ENCODE peak calls at places on chromosomes 16 and 17, in seven cellular contexts. One of them, this sample, is unnamed.
A peak's percentile ranks its signal among the peaks of the same experiment; 100 is the strongest.

GRCh38 chr17:43532581-43532980 is 13.6 kb downstream of the ETV4 start:
- DNase-seq in progenitor cell of endocrine pancreas: no peak
- DNase-seq in choroid plexus epithelial cell: no peak
- DNase-seq in mucosa of descending colon: peak; percentile 78
- DNase-seq in PC-3: no peak
- DNase-seq in PC-9: no peak
- DNase-seq in AG09309: no peak
- DNase-seq in this sample: no peak

GRCh38 chr17:10116676-10117075 is 81.7 kb downstream of the GAS7 start:
- DNase-seq in progenitor cell of endocrine pancreas: no peak
- DNase-seq in choroid plexus epithelial cell: no peak
- DNase-seq in mucosa of descending colon: no peak
- DNase-seq in PC-3: no peak
- DNase-seq in PC-9: no peak
- DNase-seq in AG09309: no peak
- DNase-seq in this sample: no peak

GRCh38 chr16:3207086-3207953 is 19.3 kb downstream of the OR1F1 start:
- DNase-seq in progenitor cell of endocrine pancreas: no peak
- DNase-seq in choroid plexus epithelial cell: no peak
- DNase-seq in mucosa of descending colon: no peak
- DNase-seq in PC-3: no peak
- DNase-seq in PC-9: no peak
- DNase-seq in AG09309: no peak
- DNase-seq in this sample: no peak

GRCh38 chr17:42194133-42194899 is at the start of gene GHDC:
- DNase-seq in progenitor cell of endocrine pancreas: no peak
- DNase-seq in choroid plexus epithelial cell: peak; percentile 81
- DNase-seq in mucosa of descending colon: peak; percentile 87
- DNase-seq in PC-3: no peak
- DNase-seq in PC-9: peak; percentile 65
- DNase-seq in AG09309: no peak
- DNase-seq in this sample: peak; percentile 86

GRCh38 chr16:20938426-20938825 is 37.9 kb downstream of the LYRM1 start:
- DNase-seq in progenitor cell of endocrine pancreas: no peak
- DNase-seq in choroid plexus epithelial cell: peak; percentile 44
- DNase-seq in mucosa of descending colon: no peak
- DNase-seq in PC-3: peak; percentile 74
- DNase-seq in PC-9: peak; percentile 87
- DNase-seq in AG09309: peak; percentile 17
- DNase-seq in this sample: no peak

GRCh38 chr17:1377334-1377733 is 22.7 kb downstream of the YWHAE start:
- DNase-seq in progenitor cell of endocrine pancreas: no peak
- DNase-seq in choroid plexus epithelial cell: no peak
- DNase-seq in mucosa of descending colon: no peak
- DNase-seq in PC-3: no peak
- DNase-seq in PC-9: no peak
- DNase-seq in AG09309: no peak
- DNase-seq in this sample: no peak

GRCh38 chr16:56615353-56615752 is 7.0 kb downstream of the MT2A start:
- DNase-seq in progenitor cell of endocrine pancreas: no peak
- DNase-seq in choroid plexus epithelial cell: no peak
- DNase-seq in mucosa of descending colon: no peak
- DNase-seq in PC-3: peak; percentile 63
- DNase-seq in PC-9: peak; percentile 69
- DNase-seq in AG09309: no peak
- DNase-seq in this sample: no peak

GRCh38 chr17:44995602-44996001 is 27.5 kb upstream of the C1QL1 start:
- DNase-seq in progenitor cell of endocrine pancreas: no peak
- DNase-seq in choroid plexus epithelial cell: no peak
- DNase-seq in mucosa of descending colon: no peak
- DNase-seq in PC-3: no peak
- DNase-seq in PC-9: no peak
- DNase-seq in AG09309: no peak
- DNase-seq in this sample: no peak

GRCh38 chr17:79752175-79752574 is 21.4 kb downstream of the ENPP7 start:
- DNase-seq in progenitor cell of endocrine pancreas: no peak
- DNase-seq in choroid plexus epithelial cell: no peak
- DNase-seq in mucosa of descending colon: no peak
- DNase-seq in PC-3: peak; percentile 27
- DNase-seq in PC-9: no peak
- DNase-seq in AG09309: no peak
- DNase-seq in this sample: no peak

GRCh38 chr17:82215095-82215971 is 2.7 kb upstream of the CCDC57 start:
- DNase-seq in progenitor cell of endocrine pancreas: no peak
- DNase-seq in choroid plexus epithelial cell: peak; percentile 29
- DNase-seq in mucosa of descending colon: no peak
- DNase-seq in PC-3: no peak
- DNase-seq in PC-9: no peak
- DNase-seq in AG09309: no peak
- DNase-seq in this sample: no peak

GRCh38 chr17:82866521-82867214 is 26.8 kb upstream of the ZNF750 start:
- DNase-seq in progenitor cell of endocrine pancreas: no peak
- DNase-seq in choroid plexus epithelial cell: peak; percentile 87
- DNase-seq in mucosa of descending colon: peak; percentile 16
- DNase-seq in PC-3: no peak
- DNase-seq in PC-9: no peak
- DNase-seq in AG09309: peak; percentile 54
- DNase-seq in this sample: no peak

GRCh38 chr16:79186196-79186595 is 414.3 kb downstream of the MAF start:
- DNase-seq in progenitor cell of endocrine pancreas: no peak
- DNase-seq in choroid plexus epithelial cell: no peak
- DNase-seq in mucosa of descending colon: no peak
- DNase-seq in PC-3: no peak
- DNase-seq in PC-9: no peak
- DNase-seq in AG09309: no peak
- DNase-seq in this sample: no peak

GRCh38 chr16:67445441-67445912 is 14.6 kb downstream of the HSD11B2 start:
- DNase-seq in progenitor cell of endocrine pancreas: no peak
- DNase-seq in choroid plexus epithelial cell: no peak
- DNase-seq in mucosa of descending colon: peak; percentile 49
- DNase-seq in PC-3: no peak
- DNase-seq in PC-9: no peak
- DNase-seq in AG09309: no peak
- DNase-seq in this sample: no peak

GRCh38 chr17:74522381-74523090 is 8.7 kb downstream of the CD300LB start:
- DNase-seq in progenitor cell of endocrine pancreas: no peak
- DNase-seq in choroid plexus epithelial cell: no peak
- DNase-seq in mucosa of descending colon: no peak
- DNase-seq in PC-3: no peak
- DNase-seq in PC-9: no peak
- DNase-seq in AG09309: no peak
- DNase-seq in this sample: peak; percentile 22

DNA sequence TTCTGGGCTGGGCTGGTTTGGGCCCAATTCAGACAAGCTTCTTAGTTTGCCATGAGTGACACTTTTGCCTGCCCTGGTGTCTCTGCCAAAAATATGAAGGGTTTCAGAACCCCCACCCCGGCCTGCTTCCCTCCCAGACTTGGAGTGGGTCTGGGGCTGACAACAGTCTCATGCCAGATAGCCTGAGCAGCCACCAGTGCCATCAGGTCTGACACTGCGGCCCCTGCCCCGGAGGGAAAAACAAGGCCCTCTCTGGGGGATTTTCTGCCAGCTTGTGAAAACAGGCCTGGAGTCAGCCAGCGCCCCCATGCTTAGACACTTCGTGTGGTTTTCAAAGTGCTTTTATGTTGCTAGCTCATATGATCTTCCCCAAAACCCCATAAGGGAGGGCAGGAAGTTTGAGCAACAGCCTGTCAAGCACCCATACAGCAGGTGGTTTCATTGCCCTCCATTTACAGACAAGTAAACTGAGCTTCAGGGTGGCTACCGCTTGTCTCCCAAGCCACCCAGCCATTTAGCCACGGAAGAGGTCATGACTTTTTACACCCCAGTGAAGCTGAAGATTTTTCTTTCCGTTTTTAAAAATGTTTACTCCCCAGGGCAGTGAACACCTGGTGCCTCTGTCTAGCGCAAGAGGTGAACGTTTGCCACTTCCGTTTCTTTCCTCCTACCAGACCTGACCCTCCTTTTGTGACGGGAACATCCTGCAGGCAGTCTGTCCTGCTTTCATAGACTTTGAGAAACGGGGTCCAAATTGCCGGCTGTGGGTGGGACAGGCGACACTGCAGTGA is 300.6 kb downstream of the SEC14L1 start:
- DNase-seq in progenitor cell of endocrine pancreas: no peak
- DNase-seq in choroid plexus epithelial cell: no peak
- DNase-seq in mucosa of descending colon: no peak
- DNase-seq in PC-3: no peak
- DNase-seq in PC-9: no peak
- DNase-seq in AG09309: no peak
- DNase-seq in this sample: no peak
- TF ChIP-seq CTCF in progenitor cell of endocrine pancreas: no peak
- TF ChIP-seq CTCF in choroid plexus epithelial cell: peak; percentile 6
- TF ChIP-seq CTCF in mucosa of descending colon: no peak
- TF ChIP-seq CTCF in PC-3: no peak
- TF ChIP-seq CTCF in PC-9: no peak
- TF ChIP-seq CTCF in AG09309: no peak
- TF ChIP-seq CTCF in this sample: no peak

GRCh38 chr17:59712856-59713255 is 5.4 kb downstream of the VMP1 start:
- DNase-seq in progenitor cell of endocrine pancreas: no peak
- DNase-seq in choroid plexus epithelial cell: no peak
- DNase-seq in mucosa of descending colon: no peak
- DNase-seq in PC-3: no peak
- DNase-seq in PC-9: no peak
- DNase-seq in AG09309: no peak
- DNase-seq in this sample: no peak

GRCh38 chr17:59707182-59707970 is at the start of the genes PTRH2 and VMP1:
- DNase-seq in progenitor cell of endocrine pancreas: peak; percentile 93
- DNase-seq in choroid plexus epithelial cell: peak; percentile 100
- DNase-seq in mucosa of descending colon: peak; percentile 96
- DNase-seq in PC-3: peak; percentile 100
- DNase-seq in PC-9: peak; percentile 100
- DNase-seq in AG09309: peak; percentile 98
- DNase-seq in this sample: peak; percentile 98

GRCh38 chr17:59706900-59707181 is 389 bp downstream of the PTRH2 start:
- DNase-seq in progenitor cell of endocrine pancreas: no peak
- DNase-seq in choroid plexus epithelial cell: no peak
- DNase-seq in mucosa of descending colon: no peak
- DNase-seq in PC-3: no peak
- DNase-seq in PC-9: no peak
- DNase-seq in AG09309: no peak
- DNase-seq in this sample: no peak

GRCh38 chr17:59711936-59712335 is 4.5 kb downstream of the VMP1 start:
- DNase-seq in progenitor cell of endocrine pancreas: no peak
- DNase-seq in choroid plexus epithelial cell: no peak
- DNase-seq in mucosa of descending colon: no peak
- DNase-seq in PC-3: no peak
- DNase-seq in PC-9: no peak
- DNase-seq in AG09309: no peak
- DNase-seq in this sample: no peak

DNA sequence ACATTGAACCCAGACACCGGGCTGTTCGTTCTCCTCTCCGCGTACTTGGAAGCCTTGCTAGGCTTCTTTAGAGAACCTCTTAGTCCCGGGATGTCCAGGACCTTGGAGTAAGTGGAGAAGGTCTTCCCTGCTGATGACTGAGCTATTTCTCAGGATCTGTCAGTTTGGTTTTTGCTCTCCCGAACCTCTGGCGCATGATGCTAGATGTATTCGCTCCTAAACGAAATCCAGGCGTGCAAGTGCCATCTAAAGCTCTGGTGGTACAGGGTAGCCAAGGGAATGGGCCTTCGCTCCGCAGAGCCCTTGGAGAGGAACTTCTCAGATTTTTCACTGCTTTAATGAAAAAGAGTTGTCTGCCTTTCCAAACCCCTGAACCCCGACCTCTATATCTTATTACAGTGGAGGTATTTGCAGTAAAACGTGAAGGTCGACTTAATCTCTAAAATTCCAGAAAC is 544 bp downstream of the VMP1 start:
- DNase-seq in progenitor cell of endocrine pancreas: no peak
- DNase-seq in choroid plexus epithelial cell: no peak
- DNase-seq in mucosa of descending colon: no peak
- DNase-seq in PC-3: no peak
- DNase-seq in PC-9: no peak
- DNase-seq in AG09309: no peak
- DNase-seq in this sample: no peak
- TF ChIP-seq CTCF in progenitor cell of endocrine pancreas: no peak
- TF ChIP-seq CTCF in choroid plexus epithelial cell: no peak
- TF ChIP-seq CTCF in mucosa of descending colon: no peak
- TF ChIP-seq CTCF in PC-3: no peak
- TF ChIP-seq CTCF in PC-9: no peak
- TF ChIP-seq CTCF in AG09309: no peak
- TF ChIP-seq CTCF in this sample: no peak

DNA sequence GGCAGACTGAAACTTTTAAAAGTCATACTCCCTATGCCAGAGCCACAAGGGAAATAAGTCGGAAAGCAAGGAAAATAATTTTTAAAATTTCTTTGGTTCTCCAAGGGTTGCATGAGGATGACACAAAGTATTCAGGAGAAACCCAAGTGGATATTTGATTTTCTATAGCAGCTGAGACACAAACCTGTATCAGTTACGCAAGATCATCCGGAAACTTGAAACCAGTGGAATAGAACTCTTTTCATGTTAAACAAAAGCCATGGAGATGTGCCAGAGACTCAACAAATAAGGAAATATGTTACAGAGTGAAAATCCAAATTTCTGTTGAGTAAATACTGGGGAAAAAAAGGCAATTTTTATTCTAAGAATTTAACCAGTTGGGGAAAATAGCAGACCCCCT is 294.7 kb downstream of the KIF2B start:
- DNase-seq in progenitor cell of endocrine pancreas: no peak
- DNase-seq in choroid plexus epithelial cell: no peak
- DNase-seq in mucosa of descending colon: no peak
- DNase-seq in PC-3: no peak
- DNase-seq in PC-9: no peak
- DNase-seq in AG09309: no peak
- DNase-seq in this sample: no peak
- TF ChIP-seq CTCF in progenitor cell of endocrine pancreas: no peak
- TF ChIP-seq CTCF in choroid plexus epithelial cell: no peak
- TF ChIP-seq CTCF in mucosa of descending colon: no peak
- TF ChIP-seq CTCF in PC-3: no peak
- TF ChIP-seq CTCF in PC-9: no peak
- TF ChIP-seq CTCF in AG09309: no peak
- TF ChIP-seq CTCF in this sample: no peak

DNA sequence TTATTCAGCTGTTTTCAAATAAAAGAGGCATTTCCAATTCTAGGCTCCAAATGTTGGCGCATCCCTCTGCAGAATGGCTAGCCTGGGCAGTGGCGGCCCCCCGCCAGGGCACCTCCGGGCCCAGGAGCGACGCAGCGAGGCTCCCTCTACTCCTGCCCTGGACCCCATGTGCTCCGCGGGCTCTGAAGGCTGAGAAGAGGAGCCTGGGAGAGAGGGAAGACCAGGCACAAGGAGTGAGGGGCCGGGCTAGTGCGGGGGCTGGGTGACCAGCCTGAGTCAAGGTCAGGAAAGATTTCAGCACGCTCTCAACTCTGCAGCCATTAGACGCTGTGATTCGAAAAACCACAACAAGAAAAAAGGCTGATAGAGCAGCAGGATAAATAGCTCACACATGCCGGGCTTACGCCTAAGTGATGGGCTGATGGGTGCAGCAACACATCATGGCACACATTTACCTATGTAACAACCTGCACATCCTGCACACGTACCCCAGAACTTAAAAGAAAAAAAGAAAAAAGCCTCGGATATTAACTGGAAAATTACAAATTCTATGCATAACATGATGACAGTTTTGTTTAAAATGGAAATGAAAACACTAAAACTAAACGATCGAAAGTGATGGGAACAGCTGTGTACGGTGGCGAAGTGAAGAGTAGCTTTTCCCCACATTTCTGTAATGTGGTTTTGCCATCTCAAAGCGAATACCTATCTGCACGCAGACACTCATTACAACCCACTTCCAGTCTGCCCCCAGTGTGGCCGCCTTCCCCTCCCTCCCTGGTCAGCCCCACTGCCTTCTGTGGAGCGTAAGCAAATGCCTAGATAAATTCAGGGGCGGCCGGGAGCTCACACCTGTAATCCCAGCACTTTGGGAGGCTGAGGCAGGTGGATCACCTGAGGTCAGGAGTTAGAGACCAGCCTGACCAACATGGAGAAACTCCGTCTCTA is 44.4 kb downstream of the MAP1LC3B start:
- DNase-seq in progenitor cell of endocrine pancreas: no peak
- DNase-seq in choroid plexus epithelial cell: peak; percentile 66
- DNase-seq in mucosa of descending colon: peak; percentile 9
- DNase-seq in PC-3: no peak
- DNase-seq in PC-9: no peak
- DNase-seq in AG09309: no peak
- DNase-seq in this sample: no peak
- TF ChIP-seq CTCF in progenitor cell of endocrine pancreas: no peak
- TF ChIP-seq CTCF in choroid plexus epithelial cell: no peak
- TF ChIP-seq CTCF in mucosa of descending colon: no peak
- TF ChIP-seq CTCF in PC-3: no peak
- TF ChIP-seq CTCF in PC-9: no peak
- TF ChIP-seq CTCF in AG09309: no peak
- TF ChIP-seq CTCF in this sample: no peak

This sample was measured in stomach.